ENCODE peak calls at places on chromosomes 3 and 15, in four cellular contexts. E is foreskin fibroblast, Q is pancreas, X is amygdala. A is an unnamed sample.

GRCh38 chr3:8486945-8487344 is 14.7 kb upstream of the LMCD1 start:
- DNase-seq in X (no peak), E (no peak), Q (no peak), A (no peak)

GRCh38 chr3:171001957-171002694 is 24.4 kb downstream of the SLC2A2 start:
- DNase-seq in X (no peak), Q (peak), E (peak), A (no peak)

GRCh38 chr3:72690646-72691045 is 157.6 kb downstream of the SHQ1 start:
- DNase-seq in X (no peak), Q (no peak), E (no peak), A (no peak)

GRCh38 chr3:115800489-115801080 is 177.3 kb downstream of the GAP43 start:
- DNase-seq in X (no peak), Q (no peak), E (peak), A (no peak)

GRCh38 chr15:99051308-99051707 is 43.7 kb upstream of the PGPEP1L start:
- DNase-seq in Q (no peak), X (no peak), E (no peak), A (no peak)

GRCh38 chr3:53696401-53697172 is 149.6 kb downstream of the CHDH start:
- DNase-seq in Q (no peak), X (no peak), E (no peak), A (peak)

GRCh38 chr15:40006003-40006402 is 33.0 kb downstream of the SRP14 start:
- DNase-seq in Q (no peak), E (no peak), X (no peak), A (no peak)

GRCh38 chr15:59887211-59887610 is 116.9 kb upstream of the FOXB1 start:
- DNase-seq in Q (no peak), E (no peak), X (no peak), A (no peak)

GRCh38 chr3:187744169-187745151 is 808 bp downstream of the BCL6 start:
- DNase-seq in E (no peak), X (peak), Q (peak), A (no peak)

GRCh38 chr15:70528270-70528706 is 235.1 kb downstream of the UACA start:
- DNase-seq in Q (no peak), E (no peak), X (no peak), A (no peak)

GRCh38 chr3:174949523-174949922 is 90.4 kb downstream of the NAALADL2 start:
- DNase-seq in Q (no peak), E (peak), X (no peak), A (peak)

GRCh38 chr3:64355473-64355872 is 130.2 kb upstream of the PRICKLE2 start:
- DNase-seq in X (no peak), Q (peak), E (peak), A (no peak)

GRCh38 chr3:37863949-37864822 is 2.5 kb downstream of the CTDSPL start:
- DNase-seq in X (no peak), Q (no peak), E (no peak), A (no peak)

GRCh38 chr3:147589016-147589415 is 179.9 kb downstream of the ZIC1 start:
- DNase-seq in X (no peak), Q (no peak), E (no peak), A (peak)

GRCh38 chr15:83960192-83960829 is 275.3 kb upstream of the GOLGA6L4 start:
- DNase-seq in X (no peak), E (no peak), Q (no peak), A (no peak)